ENCODE peak calls at places on chromosomes 1 and 21, in five cellular contexts. L, C, G, E and X are unnamed samples.

GRCh38 chr1:47031059-47031458 is 7.6 kb downstream of the CYP4X1 start:
- DNase-seq in L (no peak), C (peak; percentile 79), G (no peak), E (no peak), X (no peak)

GRCh38 chr1:101165514-101165913 is 71.3 kb upstream of the S1PR1 start:
- DNase-seq in L (no peak), C (no peak), G (no peak), E (no peak), X (no peak)

GRCh38 chr1:97904528-97904927 is 16.3 kb downstream of the DPYD start:
- DNase-seq in L (no peak), C (no peak), G (no peak), E (no peak), X (no peak)

GRCh38 chr1:245751671-245752070 is 596.9 kb downstream of the KIF26B start:
- DNase-seq in L (no peak), C (no peak), G (no peak), E (no peak), X (no peak)

GRCh38 chr1:245983294-245983967 is 523.6 kb downstream of the SMYD3 start:
- DNase-seq in L (no peak), C (no peak), G (no peak), E (no peak), X (no peak)

GRCh38 chr1:227343201-227343600 is 24.9 kb upstream of the CDC42BPA start:
- DNase-seq in L (no peak), C (no peak), G (no peak), E (no peak), X (no peak)

GRCh38 chr1:5989286-5989605 is 3.0 kb downstream of the NPHP4 start:
- DNase-seq in L (no peak), C (no peak), G (no peak), E (no peak), X (no peak)

GRCh38 chr1:204647114-204647804 is 38.3 kb downstream of the LRRN2 start:
- DNase-seq in L (no peak), C (peak; percentile 94), G (peak; percentile 86), E (peak; percentile 94), X (no peak)

GRCh38 chr1:85490270-85490669 is 25.3 kb upstream of the DDAH1 start:
- DNase-seq in L (no peak), C (no peak), G (no peak), E (no peak), X (no peak)

GRCh38 chr1:1560178-1560577 is 14.5 kb downstream of the SSU72 start:
- DNase-seq in L (no peak), C (no peak), G (no peak), E (no peak), X (no peak)

GRCh38 chr1:203569490-203570318 is 56.9 kb upstream of the ATP2B4 start:
- DNase-seq in L (no peak), C (peak; percentile 58), G (no peak), E (no peak), X (no peak)

GRCh38 chr1:3349161-3349967 is 105.1 kb upstream of the ARHGEF16 start:
- DNase-seq in L (no peak), C (peak; percentile 13), G (no peak), E (peak; percentile 16), X (no peak)

GRCh38 chr1:166975361-166976129 is at the start of gene ILDR2:
- DNase-seq in L (peak; percentile 82), C (peak; percentile 10), G (peak; percentile 53), E (peak; percentile 28), X (peak; percentile 55)

GRCh38 chr1:29854700-29855276 is 618.5 kb downstream of the PTPRU start:
- DNase-seq in L (no peak), C (peak; percentile 13), G (no peak), E (no peak), X (no peak)

GRCh38 chr1:33332881-33333280 is 12.0 kb upstream of the A3GALT2 start:
- DNase-seq in L (no peak), C (no peak), G (no peak), E (no peak), X (no peak)

GRCh38 chr21:29257701-29258100 is 41.0 kb upstream of the BACH1 start:
- DNase-seq in L (no peak), C (peak; percentile 29), G (no peak), E (no peak), X (no peak)

GRCh38 chr21:19353271-19353670 is 949.7 kb upstream of the TMPRSS15 start:
- DNase-seq in L (no peak), C (no peak), G (no peak), E (no peak), X (no peak)

GRCh38 chr1:92080128-92080985 is at the start of gene BTBD8:
- DNase-seq in L (peak; percentile 78), C (peak; percentile 75), G (peak; percentile 92), E (peak; percentile 55), X (peak; percentile 68)

GRCh38 chr1:164577291-164577690 is 18.3 kb downstream of the PBX1 start:
- DNase-seq in L (no peak), C (no peak), G (no peak), E (no peak), X (no peak)

GRCh38 chr1:65992160-65993046 is 199.7 kb downstream of the PDE4B start:
- DNase-seq in L (no peak), C (peak; percentile 4), G (no peak), E (peak; percentile 3), X (no peak)

GRCh38 chr1:14733779-14734140 is 135.3 kb downstream of the KAZN start:
- DNase-seq in L (no peak), C (no peak), G (no peak), E (no peak), X (no peak)